ENCODE peak calls at places on chromosomes 5 and 9, in nine cellular contexts. Q is heart left ventricle; J is right lobe of liver; Y is CD8-positive, alpha-beta memory T cell; G is GM23248; L is NT2/D1; W is tibial artery; N is stomach; O is esophagus squamous epithelium. B is an unnamed sample.

GRCh38 chr5:149445739-149446369 is 66.8 kb upstream of the IL17B start:
- DNase-seq in Q (no peak), Y (no peak), J (no peak), L (no peak), G (peak; percentile 97), W (no peak), N (no peak), O (no peak), B (no peak)

GRCh38 chr5:37234288-37234687 is 14.9 kb downstream of the CPLANE1 start:
- DNase-seq in O (no peak), W (no peak), G (no peak), N (no peak), J (no peak), Y (no peak), Q (no peak), L (no peak), B (no peak)

GRCh38 chr5:88551724-88552345 is 283.2 kb upstream of the TMEM161B start:
- DNase-seq in O (no peak), N (no peak), Q (no peak), Y (no peak), J (no peak), W (no peak), G (no peak), L (no peak), B (no peak)

GRCh38 chr9:84542554-84542953 is 127.0 kb upstream of the NTRK2 start:
- DNase-seq in L (no peak), G (no peak), Y (no peak), W (no peak), Q (no peak), O (no peak), J (no peak), N (no peak), B (no peak)

GRCh38 chr9:14346826-14347407 is 33.0 kb upstream of the NFIB start:
- DNase-seq in Y (no peak), G (no peak), J (no peak), O (no peak), N (no peak), Q (no peak), L (no peak), W (peak; percentile 41), B (no peak)

GRCh38 chr5:174315471-174315870 is 270.0 kb downstream of the NSG2 start:
- DNase-seq in N (no peak), Y (no peak), L (no peak), J (no peak), W (no peak), Q (no peak), G (no peak), O (no peak), B (no peak)

GRCh38 chr9:35862328-35862727 is 7.9 kb downstream of the OR13J1 start:
- DNase-seq in N (no peak), J (no peak), Q (no peak), W (no peak), Y (no peak), L (no peak), G (no peak), O (no peak), B (no peak)

GRCh38 chr5:34582364-34582763 is 73.8 kb upstream of the RAI14 start:
- DNase-seq in Y (no peak), O (no peak), G (no peak), W (no peak), L (no peak), Q (no peak), J (no peak), N (no peak), B (no peak)

GRCh38 chr5:140157032-140157781 is 17.8 kb upstream of the CYSTM1 start:
- DNase-seq in Y (peak; percentile 77), N (peak; percentile 93), W (peak; percentile 87), O (peak; percentile 49), G (peak; percentile 89), Q (peak; percentile 93), L (peak; percentile 66), J (peak; percentile 89), B (no peak)

GRCh38 chr5:157026789-157027424 is 32.0 kb downstream of the HAVCR1 start:
- DNase-seq in G (peak; percentile 14), Y (no peak), J (no peak), O (no peak), W (no peak), Q (no peak), N (no peak), L (no peak), B (peak; percentile 78)

GRCh38 chr5:177531209-177531940 is 14.6 kb upstream of the DDX41 start:
- DNase-seq in O (no peak), N (no peak), L (no peak), J (no peak), G (no peak), Q (no peak), Y (no peak), W (no peak), B (no peak)

GRCh38 chr5:108587816-108588215 is 159.9 kb upstream of the FER start:
- DNase-seq in Y (no peak), L (no peak), W (no peak), O (no peak), J (no peak), G (no peak), Q (no peak), N (no peak), B (no peak)

GRCh38 chr9:130432796-130433167 is 12.0 kb upstream of the ASS1 start:
- DNase-seq in J (peak; percentile 92), O (no peak), W (no peak), G (no peak), Y (no peak), L (no peak), N (no peak), Q (peak; percentile 55), B (no peak)
- H3K4me3 ChIP-seq in J (peak overlapping the region; percentile 64), O (peak overlapping the region; percentile 1), W (peak overlapping the region; percentile 36), G (peak overlapping the region; percentile 61), Y (no peak overlapping the region), L (peak overlapping the region; percentile 61), N (peak overlapping the region; percentile 42), Q (peak overlapping the region; percentile 43), B (peak overlapping the region; percentile 25)

GRCh38 chr5:178983728-178984127 is 11.4 kb downstream of the GRM6 start:
- DNase-seq in Y (no peak), Q (no peak), O (no peak), J (no peak), L (no peak), N (no peak), W (no peak), G (no peak), B (no peak)

GRCh38 chr5:178984145-178985072 is 10.7 kb downstream of the GRM6 start:
- DNase-seq in Q (no peak), W (no peak), N (no peak), Y (no peak), O (no peak), L (no peak), J (no peak), G (no peak), B (no peak)

GRCh38 chr5:178986326-178986960 is 8.7 kb downstream of the GRM6 start:
- DNase-seq in G (no peak), L (no peak), W (no peak), O (no peak), N (no peak), J (no peak), Q (no peak), Y (no peak), B (no peak)

GRCh38 chr5:178982941-178983340 is 12.2 kb downstream of the GRM6 start:
- DNase-seq in Q (no peak), J (no peak), O (no peak), Y (no peak), N (no peak), W (no peak), L (no peak), G (no peak), B (no peak)

DNA sequence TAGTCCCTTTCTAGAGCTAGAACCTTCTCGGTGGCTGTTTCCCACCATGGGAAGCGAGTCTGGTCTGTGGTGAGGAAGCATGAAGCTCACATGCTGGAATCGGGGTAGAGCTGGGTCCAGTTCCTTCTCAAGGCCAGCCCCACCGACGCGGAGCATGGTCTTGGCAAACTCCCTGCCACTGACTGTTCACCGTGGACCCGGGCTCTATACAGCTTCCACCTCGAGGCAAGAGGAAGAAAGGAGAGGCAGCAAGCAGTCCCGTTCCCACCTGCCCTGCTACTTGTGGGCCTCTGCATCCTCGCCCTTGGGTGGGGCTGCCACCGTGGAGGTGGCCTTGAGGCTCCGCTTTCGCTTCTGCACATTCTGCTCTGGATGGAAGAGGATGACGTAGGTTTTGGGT is 13.7 kb downstream of the GRM6 start:
- DNase-seq in J (no peak), Q (no peak), W (no peak), Y (no peak), O (no peak), G (no peak), L (no peak), N (no peak), B (no peak)
- H3K9me3 ChIP-seq in J (no peaks in the 10 kb centered on the region), Q (peaks cover 97% of the 10 kb centered on the region), W (peaks cover 89% of the 10 kb centered on the region), Y (no peaks in the 10 kb centered on the region), O (peaks cover 98% of the 10 kb centered on the region), G (peaks cover 4% of the 10 kb centered on the region), L (peaks cover 55% of the 10 kb centered on the region), N (peaks cover 96% of the 10 kb centered on the region), B (peaks cover 20% of the 10 kb centered on the region)

DNA sequence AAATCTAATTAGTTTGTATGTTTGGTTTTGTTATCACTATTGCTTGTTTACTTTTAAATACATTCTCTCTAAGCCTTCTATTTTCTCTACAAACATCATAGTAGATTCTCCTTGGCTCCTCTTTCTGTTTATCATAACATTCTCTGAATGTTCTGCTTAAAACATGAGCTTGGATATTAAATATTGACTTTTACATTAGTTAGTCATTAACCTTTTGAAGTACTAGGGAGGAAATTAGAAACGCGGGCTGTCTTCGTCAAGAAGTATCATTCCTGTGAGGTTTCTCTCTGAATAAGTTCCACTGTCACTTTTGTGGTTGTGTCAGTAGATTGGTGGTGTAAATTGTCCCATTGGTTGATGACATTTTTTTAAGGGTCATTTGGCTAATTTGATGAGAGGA is 821.5 kb downstream of the EFNA5 start:
- DNase-seq in Q (no peak), Y (no peak), L (no peak), O (no peak), G (no peak), W (no peak), N (no peak), J (no peak), B (no peak)
- H3K4me1 ChIP-seq in Q (no peaks in the 10 kb centered on the region), Y (no peaks in the 10 kb centered on the region), L (no peaks in the 10 kb centered on the region), O (no peaks in the 10 kb centered on the region), G (no peaks in the 10 kb centered on the region), W (no peaks in the 10 kb centered on the region), N (peaks cover 9% of the 10 kb centered on the region), J (no peaks in the 10 kb centered on the region), B (no peaks in the 10 kb centered on the region)

GRCh38 chr5:109692852-109693251 is 3.1 kb downstream of the MAN2A1 start:
- DNase-seq in G (no peak), J (peak; percentile 46), O (no peak), W (no peak), L (no peak), Q (no peak), N (no peak), Y (no peak), B (no peak)

GRCh38 chr5:109692011-109692410 is 2.3 kb downstream of the MAN2A1 start:
- DNase-seq in N (no peak), L (no peak), W (no peak), G (peak; percentile 77), J (no peak), Y (no peak), O (no peak), Q (no peak), B (no peak)

GRCh38 chr5:109695005-109695926 is 5.5 kb downstream of the MAN2A1 start:
- DNase-seq in W (no peak), Y (no peak), O (no peak), L (no peak), J (no peak), N (no peak), Q (no peak), G (no peak), B (no peak)

GRCh38 chr5:109694451-109694891 is 4.7 kb downstream of the MAN2A1 start:
- DNase-seq in Y (no peak), L (no peak), W (no peak), Q (no peak), O (no peak), G (peak; percentile 41), J (no peak), N (no peak), B (no peak)

GRCh38 chr5:109693535-109694152 is 3.9 kb downstream of the MAN2A1 start:
- DNase-seq in Q (no peak), W (no peak), J (no peak), L (no peak), O (no peak), N (no peak), Y (no peak), G (peak; percentile 72), B (no peak)
- H3K4me3 ChIP-seq in Q (no peak overlapping the region), W (peak overlapping the region; percentile 1), J (no peak overlapping the region), L (no peak overlapping the region), O (no peak overlapping the region), N (no peak overlapping the region), Y (no peak overlapping the region), G (peak overlapping the region; percentile 21), B (no peak overlapping the region)

B was measured in iPS DF 6.9.